ENCODE peak calls at places on chromosome 6, in ten cellular contexts. P, S, G, C, V, Z, Q, I, U and L are unnamed samples. For H3K9me3, the result is how much of the 10 kb centered on the place peaks cover.

GRCh38 chr6:124799638-124800037 is 162.6 kb upstream of the RNF217 start:
- DNase-seq in P (no peak), S (no peak), G (no peak), C (no peak), V (no peak), Z (no peak), Q (no peak), I (no peak), U (no peak), L (no peak)

GRCh38 chr6:106788761-106789160 is 159.4 kb downstream of the QRSL1 start:
- DNase-seq in P (no peak), S (no peak), G (no peak), C (no peak), V (no peak), Z (no peak), Q (no peak), I (no peak), U (no peak), L (no peak)

GRCh38 chr6:9039258-9039657 is 603.9 kb upstream of the SLC35B3 start:
- DNase-seq in P (no peak), S (no peak), G (no peak), C (no peak), V (no peak), Z (peak), Q (no peak), I (no peak), U (no peak), L (no peak)

GRCh38 chr6:134249412-134249758 is 68.5 kb downstream of the SGK1 start:
- DNase-seq in P (no peak), S (no peak), G (no peak), C (no peak), V (no peak), Z (no peak), Q (no peak), I (no peak), U (no peak), L (no peak)

GRCh38 chr6:93035756-93036155 is 383.6 kb downstream of the EPHA7 start:
- DNase-seq in P (no peak), S (no peak), G (no peak), C (no peak), V (no peak), Z (no peak), Q (no peak), I (no peak), U (no peak), L (no peak)

GRCh38 chr6:3228791-3229565 is 1.5 kb upstream of the TUBB2B start:
- DNase-seq in P (no peak), S (no peak), G (peak), C (peak), V (no peak), Z (peak), Q (peak), I (no peak), U (no peak), L (no peak)

GRCh38 chr6:135475292-135475886 is 22.2 kb downstream of the AHI1 start:
- DNase-seq in P (no peak), S (no peak), G (peak), C (no peak), V (no peak), Z (no peak), Q (no peak), I (peak), U (no peak), L (no peak)

GRCh38 chr6:134372603-134373281 is 54.8 kb upstream of the SGK1 start:
- DNase-seq in P (peak), S (peak), G (peak), C (no peak), V (peak), Z (no peak), Q (no peak), I (no peak), U (peak), L (no peak)

DNA sequence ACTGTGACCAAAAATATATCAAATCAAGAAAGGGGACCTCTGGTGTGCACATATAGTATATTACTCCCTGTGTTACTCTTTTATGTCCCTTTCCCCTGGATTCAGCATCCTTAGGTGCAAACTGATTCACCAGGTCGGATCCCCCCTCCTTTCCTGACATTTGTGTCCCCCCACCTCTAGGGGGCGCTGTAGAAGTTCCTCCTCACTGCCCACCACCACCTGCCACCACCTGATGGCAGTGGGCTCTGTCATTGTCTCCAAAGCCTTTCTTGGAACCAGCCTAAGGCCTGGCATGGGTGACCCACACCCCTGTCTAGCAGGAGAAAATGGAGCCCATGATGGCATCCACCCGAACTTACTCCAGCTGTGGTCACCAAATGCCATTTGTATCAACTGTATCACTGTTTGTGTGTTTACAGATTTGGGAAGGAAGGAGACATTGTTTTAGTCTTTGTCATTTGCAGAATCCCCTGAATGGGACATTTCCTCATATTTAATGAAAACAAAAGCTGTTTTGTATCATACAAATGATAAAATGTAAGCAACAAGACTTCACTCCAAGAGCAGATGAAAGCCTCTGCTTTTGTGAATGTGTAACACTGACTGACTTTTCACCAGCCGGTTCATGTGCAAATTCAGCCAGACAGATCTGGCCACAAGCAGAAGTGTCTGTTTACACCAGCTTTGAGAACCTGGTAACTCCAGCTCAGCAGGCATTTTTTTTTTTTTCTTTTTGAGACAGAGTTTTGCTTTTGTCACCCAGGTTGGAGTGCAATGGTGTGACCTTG is 66.2 kb downstream of the ARMC2 start:
- DNase-seq in P (no peak), S (no peak), G (no peak), C (no peak), V (no peak), Z (peak), Q (peak), I (peak), U (no peak), L (peak)
- TF ChIP-seq CTCF in P (peak), S (peak), G (peak), C (no peak), V (no peak), Z (peak), Q (peak), I (peak), U (peak), L (peak)

DNA sequence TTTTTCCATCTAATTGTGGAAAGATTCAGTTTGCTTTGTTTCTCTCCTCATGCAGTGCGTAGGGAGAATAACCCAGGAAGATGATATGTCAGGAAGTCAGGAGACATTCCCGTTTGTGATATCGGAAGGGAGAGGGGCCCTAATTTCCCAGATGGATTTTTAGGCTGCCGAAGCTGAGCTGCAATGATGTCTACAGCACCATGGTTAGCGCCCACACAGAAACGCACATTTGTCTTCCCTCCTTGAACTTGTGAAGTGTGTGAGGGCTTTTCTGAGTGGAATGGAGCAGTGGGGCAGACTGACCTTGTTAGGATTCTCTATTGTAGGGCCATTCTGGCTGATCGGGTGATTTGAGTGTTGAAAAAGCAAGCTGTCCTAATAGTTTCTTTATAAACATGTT is 191.3 kb upstream of the ARG1 start:
- DNase-seq in P (no peak), S (no peak), G (no peak), C (no peak), V (no peak), Z (no peak), Q (no peak), I (no peak), U (no peak), L (no peak)
- H3K9me3 ChIP-seq in P (under half), S (under half), G (under half), C (under half), V (under half), Z (under half), Q (under half), I (under half), U (under half), L (under half)

GRCh38 chr6:43582911-43583310 is 6.9 kb downstream of the POLH start:
- DNase-seq in P (no peak), S (no peak), G (no peak), C (no peak), V (no peak), Z (no peak), Q (no peak), I (no peak), U (no peak), L (no peak)

GRCh38 chr6:43575105-43575771 is 600 bp downstream of the XPO5 start:
- DNase-seq in P (peak), S (no peak), G (peak), C (no peak), V (no peak), Z (peak), Q (no peak), I (no peak), U (no peak), L (peak)

GRCh38 chr6:43578748-43579147 is 2.8 kb downstream of the POLH start:
- DNase-seq in P (no peak), S (no peak), G (no peak), C (no peak), V (no peak), Z (no peak), Q (no peak), I (no peak), U (no peak), L (no peak)

GRCh38 chr6:43575772-43576551 is at the start of the genes POLH and XPO5:
- DNase-seq in P (peak), S (peak), G (peak), C (peak), V (peak), Z (peak), Q (peak), I (peak), U (peak), L (peak)

DNA sequence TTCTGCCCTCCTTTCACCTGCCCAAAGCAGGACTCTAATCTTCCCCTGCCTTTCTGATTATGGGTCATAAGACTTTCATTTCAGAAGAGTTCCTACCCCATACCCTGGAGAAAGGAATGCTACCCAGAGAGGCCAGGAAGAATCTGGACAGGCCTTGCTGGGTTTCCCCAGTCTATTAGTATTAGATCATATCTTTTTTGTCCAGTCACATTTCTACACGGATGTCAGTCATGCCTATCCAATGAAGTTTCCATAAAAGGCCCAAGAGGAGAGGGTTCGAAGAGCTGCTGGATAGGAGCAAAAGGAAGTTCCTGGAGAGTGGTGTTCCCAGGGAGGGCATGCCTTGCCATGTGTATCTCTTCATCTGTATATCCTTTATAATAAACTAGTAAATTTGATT is 3.2 kb downstream of the POLH start:
- DNase-seq in P (no peak), S (no peak), G (no peak), C (no peak), V (no peak), Z (no peak), Q (no peak), I (no peak), U (no peak), L (no peak)
- H3K4me3 ChIP-seq in P (no peak), S (no peak), G (no peak), C (no peak), V (no peak), Z (no peak), Q (no peak), I (no peak), U (no peak), L (no peak)

GRCh38 chr6:104789770-104790190 is 69.9 kb downstream of the HACE1 start:
- DNase-seq in P (no peak), S (no peak), G (peak), C (no peak), V (no peak), Z (no peak), Q (no peak), I (peak), U (no peak), L (no peak)
- TF ChIP-seq CTCF in P (peak), S (peak), G (peak), C (no peak), V (peak), Z (peak), Q (peak), I (peak), U (peak), L (peak)

DNA sequence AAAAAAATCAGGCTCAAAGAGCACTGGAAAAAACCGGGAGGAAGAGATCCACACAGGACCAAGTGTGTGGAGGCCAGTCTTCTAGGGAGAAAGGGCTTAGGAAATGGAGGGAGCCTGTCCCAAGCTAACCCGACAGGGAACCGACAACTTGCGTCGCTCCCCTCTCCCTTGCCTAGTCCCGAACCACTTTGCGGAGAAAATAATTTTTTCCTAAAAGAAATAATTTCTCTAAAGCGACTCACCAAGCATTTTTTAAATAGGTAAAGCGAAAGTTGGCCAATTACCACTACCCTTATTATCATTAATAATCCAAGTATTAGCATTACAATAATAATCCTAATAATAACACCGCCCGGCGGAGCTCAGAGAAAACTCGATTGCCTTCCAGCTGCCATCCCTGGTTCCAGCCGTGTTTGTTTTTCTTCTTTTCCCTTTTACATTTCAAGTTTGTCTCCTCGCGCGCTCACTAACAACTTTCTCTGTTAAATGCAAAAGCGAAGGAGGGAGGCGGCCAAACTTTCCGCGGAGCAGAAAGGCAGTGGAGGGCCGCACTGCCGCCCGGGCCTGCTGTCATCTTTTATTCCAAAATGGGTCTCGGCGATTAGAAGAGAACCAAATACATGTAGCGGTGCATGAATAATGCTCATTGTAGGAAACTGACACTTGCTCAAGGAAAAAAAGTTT is 4.9 kb downstream of the NR2E1 start:
- DNase-seq in P (no peak), S (no peak), G (no peak), C (no peak), V (no peak), Z (no peak), Q (no peak), I (no peak), U (no peak), L (no peak)
- H3K9me3 ChIP-seq in P (under half), S (under half), G (under half), C (under half), V (under half), Z (under half), Q (under half), I (under half), U (under half), L (under half)

GRCh38 chr6:162889303-162889702 is 161.5 kb downstream of the PACRG start:
- DNase-seq in P (no peak), S (no peak), G (no peak), C (no peak), V (no peak), Z (no peak), Q (no peak), I (no peak), U (no peak), L (no peak)
- H3K4me3 ChIP-seq in P (no peak), S (no peak), G (no peak), C (no peak), V (no peak), Z (no peak), Q (no peak), I (no peak), U (no peak), L (no peak)

GRCh38 chr6:14950103-14950969 is 295.5 kb upstream of the JARID2 start:
- DNase-seq in P (no peak), S (no peak), G (no peak), C (no peak), V (no peak), Z (peak), Q (no peak), I (no peak), U (no peak), L (no peak)

GRCh38 chr6:14950970-14951276 is 294.9 kb upstream of the JARID2 start:
- DNase-seq in P (no peak), S (no peak), G (no peak), C (no peak), V (no peak), Z (no peak), Q (no peak), I (no peak), U (no peak), L (no peak)

GRCh38 chr6:14957355-14958059 is 288.4 kb upstream of the JARID2 start:
- DNase-seq in P (no peak), S (no peak), G (no peak), C (no peak), V (no peak), Z (no peak), Q (no peak), I (no peak), U (no peak), L (no peak)

GRCh38 chr6:14951704-14952103 is 294.2 kb upstream of the JARID2 start:
- DNase-seq in P (no peak), S (no peak), G (no peak), C (no peak), V (no peak), Z (no peak), Q (no peak), I (no peak), U (no peak), L (no peak)

DNA sequence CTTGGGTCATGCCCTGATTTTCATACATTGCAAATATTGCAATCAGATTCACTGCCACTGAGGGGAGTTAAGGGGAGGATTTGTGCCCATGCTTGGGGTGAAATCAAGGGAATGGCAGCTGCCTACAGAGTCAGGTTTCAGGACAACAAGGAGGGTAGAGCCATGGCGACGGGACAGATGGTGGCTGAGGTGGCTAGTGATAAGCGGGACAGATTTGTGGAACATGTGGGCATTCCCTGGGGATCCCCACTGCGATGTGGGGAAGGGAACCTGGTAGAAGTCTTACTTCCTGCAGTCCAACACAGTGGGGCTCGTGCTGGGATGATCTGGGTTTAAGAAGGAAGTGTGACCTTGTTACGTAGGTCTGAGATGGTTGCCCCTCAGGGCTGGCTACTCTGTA is 292.1 kb upstream of the JARID2 start:
- DNase-seq in P (no peak), S (no peak), G (no peak), C (no peak), V (no peak), Z (peak), Q (no peak), I (no peak), U (no peak), L (no peak)
- TF ChIP-seq CTCF in P (no peak), S (no peak), G (no peak), C (no peak), V (no peak), Z (no peak), Q (no peak), I (no peak), U (no peak), L (no peak)

DNA sequence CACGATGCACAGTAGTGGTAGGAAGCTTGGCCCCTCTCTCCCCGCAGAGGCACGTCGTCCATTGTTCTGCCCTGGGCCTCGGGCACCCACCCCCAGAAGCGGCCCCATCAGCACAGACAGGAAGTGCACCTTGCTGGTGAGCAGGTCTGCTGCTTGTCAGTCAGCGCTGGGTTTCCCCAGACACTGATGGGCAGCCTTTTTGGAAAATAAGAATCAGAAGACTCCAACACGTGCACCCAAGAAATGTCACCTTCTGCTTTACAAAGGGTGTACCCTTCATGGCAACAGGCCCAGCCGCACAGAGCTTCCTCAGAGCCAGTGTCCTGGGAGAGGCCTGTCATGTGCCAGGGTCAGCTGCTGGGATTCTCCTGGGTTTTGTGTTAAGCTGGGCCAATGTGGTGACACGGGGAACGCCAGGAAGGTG is 34.7 kb upstream of the IRF4 start:
- DNase-seq in P (peak), S (no peak), G (no peak), C (no peak), V (no peak), Z (no peak), Q (no peak), I (no peak), U (no peak), L (no peak)
- H3K9me3 ChIP-seq in P (under half), S (under half), G (under half), C (under half), V (under half), Z (under half), Q (under half), I (half or more), U (under half), L (under half)

GRCh38 chr6:166559211-166559610 is 27.3 kb downstream of the RAMACL start:
- DNase-seq in P (no peak), S (no peak), G (no peak), C (no peak), V (no peak), Z (no peak), Q (no peak), I (no peak), U (no peak), L (no peak)

GRCh38 chr6:166559662-166560061 is 26.8 kb downstream of the RAMACL start:
- DNase-seq in P (no peak), S (no peak), G (no peak), C (no peak), V (no peak), Z (no peak), Q (no peak), I (no peak), U (no peak), L (no peak)

GRCh38 chr6:166560222-166560621 is 26.3 kb downstream of the RAMACL start:
- DNase-seq in P (no peak), S (no peak), G (no peak), C (no peak), V (no peak), Z (no peak), Q (no peak), I (no peak), U (no peak), L (no peak)

GRCh38 chr6:166556871-166557322 is 29.6 kb downstream of the RAMACL start:
- DNase-seq in P (peak), S (peak), G (no peak), C (peak), V (peak), Z (no peak), Q (no peak), I (no peak), U (peak), L (no peak)

GRCh38 chr6:166558156-166559025 is 28.1 kb downstream of the RAMACL start:
- DNase-seq in P (no peak), S (no peak), G (no peak), C (no peak), V (no peak), Z (no peak), Q (no peak), I (no peak), U (no peak), L (no peak)
- H3K4me3 ChIP-seq in P (no peak), S (no peak), G (no peak), C (no peak), V (no peak), Z (no peak), Q (no peak), I (no peak), U (no peak), L (no peak)